ENCODE peak calls at places on chromosomes 11 and 22, in six cellular contexts. E is IMR-90; F is tibial nerve; U is kidney epithelial cell; M is T follicular helper cell; R is activated CD4-positive, alpha-beta T cell treated with anti-CD3 and anti-CD28 coated beads for 24 hours. P is an unnamed sample.

GRCh38 chr22:27378994-27379393 is 422.6 kb downstream of the MN1 start:
- DNase-seq in M (no peak), R (no peak), E (no peak), U (no peak), F (no peak), P (no peak)

GRCh38 chr11:19200410-19201201 is 1.2 kb downstream of the CSRP3 start:
- DNase-seq in M (no peak), U (peak), E (peak), R (no peak), F (no peak), P (no peak)

GRCh38 chr11:43359432-43359818 is 705 bp downstream of the TTC17 start:
- DNase-seq in F (no peak), U (no peak), E (peak), M (no peak), R (no peak), P (no peak)

GRCh38 chr11:117610045-117610444 is 187.0 kb downstream of the DSCAML1 start:
- DNase-seq in U (peak), F (no peak), E (peak), R (no peak), M (no peak), P (no peak)

GRCh38 chr11:120239713-120240640 is at the start of gene POU2F3:
- DNase-seq in M (no peak), U (no peak), F (no peak), E (no peak), R (no peak), P (no peak)

GRCh38 chr22:44536411-44536810 is 38.4 kb upstream of the RTL6 start:
- DNase-seq in E (no peak), F (no peak), R (no peak), U (no peak), M (no peak), P (no peak)

GRCh38 chr11:2386591-2386990 is 9.5 kb downstream of the CD81 start:
- DNase-seq in F (no peak), U (no peak), R (no peak), M (no peak), E (no peak), P (no peak)

GRCh38 chr11:30876656-30877371 is 290.7 kb upstream of the MPPED2 start:
- DNase-seq in U (no peak), R (no peak), F (no peak), M (no peak), E (no peak), P (no peak)

GRCh38 chr11:134578807-134579708 is 167.0 kb upstream of the B3GAT1 start:
- DNase-seq in R (no peak), M (no peak), U (no peak), F (no peak), E (no peak), P (no peak)

GRCh38 chr22:32760815-32761214 is 40.7 kb upstream of the TIMP3 start:
- DNase-seq in R (no peak), U (no peak), F (no peak), E (no peak), M (no peak), P (no peak)

GRCh38 chr11:65695459-65696241 is 16.4 kb upstream of the KAT5 start:
- DNase-seq in R (no peak), E (no peak), F (no peak), M (no peak), U (peak), P (peak)

GRCh38 chr11:33620423-33621120 is 80.1 kb downstream of the C11orf91 start:
- DNase-seq in R (no peak), F (no peak), E (peak), U (peak), M (no peak), P (no peak)

GRCh38 chr11:11537372-11537771 is 84.4 kb downstream of the GALNT18 start:
- DNase-seq in R (no peak), F (no peak), E (no peak), M (no peak), U (no peak), P (no peak)

GRCh38 chr11:38302564-38302963 is 1704.5 kb upstream of the RAG2 start:
- DNase-seq in F (no peak), R (no peak), M (no peak), U (no peak), E (no peak), P (no peak)

GRCh38 chr11:125297346-125297910 is 132.9 kb downstream of the PKNOX2 start:
- DNase-seq in M (no peak), E (no peak), U (no peak), R (no peak), F (no peak), P (no peak)

GRCh38 chr11:128482512-128483191 is 104.7 kb downstream of the ETS1 start:
- DNase-seq in E (peak), R (no peak), U (no peak), M (peak), F (no peak), P (no peak)

GRCh38 chr11:67436459-67437081 is 912 bp downstream of the PTPRCAP start:
- DNase-seq in E (no peak), M (no peak), R (peak), U (no peak), F (no peak), P (no peak)

GRCh38 chr22:44519895-44520294 is 21.9 kb upstream of the RTL6 start:
- DNase-seq in F (no peak), U (no peak), M (no peak), R (no peak), E (no peak), P (no peak)

GRCh38 chr11:115197433-115197832 is 306.8 kb downstream of the CADM1 start:
- DNase-seq in U (peak), E (peak), R (no peak), M (no peak), F (no peak), P (no peak)

GRCh38 chr22:48940266-48940987 is 887.2 kb downstream of the BRD1 start:
- DNase-seq in M (no peak), U (no peak), E (no peak), F (no peak), R (no peak), P (no peak)

GRCh38 chr11:8289426-8290047 is 25.9 kb upstream of the LMO1 start:
- DNase-seq in E (no peak), F (no peak), M (no peak), U (no peak), R (no peak), P (no peak)

GRCh38 chr11:3161309-3161708 is 3.8 kb downstream of the OSBPL5 start:
- DNase-seq in M (no peak), F (peak), E (no peak), U (no peak), R (no peak), P (no peak)

GRCh38 chr11:96091476-96091875 is 167.6 kb upstream of the MTMR2 start:
- DNase-seq in M (no peak), F (no peak), R (no peak), E (peak), U (no peak), P (no peak)

GRCh38 chr11:2732261-2732939 is 32.6 kb upstream of the KCNQ1OT1 start:
- DNase-seq in R (no peak), E (no peak), F (no peak), U (no peak), M (no peak), P (no peak)

GRCh38 chr22:50233223-50233622 is 11.6 kb downstream of the TUBGCP6 start:
- DNase-seq in U (no peak), M (no peak), F (no peak), E (no peak), R (no peak), P (no peak)

GRCh38 chr11:61148016-61148640 is 13.1 kb downstream of the VPS37C start:
- DNase-seq in M (no peak), R (no peak), E (no peak), U (no peak), F (no peak), P (no peak)

GRCh38 chr11:111422494-111423249 is 43.6 kb upstream of the POU2AF1 start:
- DNase-seq in F (no peak), R (no peak), M (peak), U (no peak), E (peak), P (peak)

GRCh38 chr22:23070418-23071162 is at the start of gene GNAZ:
- DNase-seq in R (no peak), U (no peak), F (no peak), E (no peak), M (no peak), P (no peak)

GRCh38 chr11:64114231-64114630 is 51.7 kb downstream of the MACROD1 start:
- DNase-seq in R (no peak), M (no peak), U (no peak), F (no peak), E (no peak), P (no peak)

GRCh38 chr11:130947058-130947457 is 30.8 kb upstream of the SNX19 start:
- DNase-seq in R (no peak), E (no peak), M (no peak), U (no peak), F (no peak), P (no peak)

GRCh38 chr22:44686873-44687600 is 15.0 kb upstream of the PRR5 start:
- DNase-seq in U (no peak), M (no peak), R (no peak), E (peak), F (no peak), P (no peak)

GRCh38 chr11:130103296-130103814 is 33.7 kb downstream of the APLP2 start:
- DNase-seq in R (no peak), F (no peak), E (peak), U (peak), M (no peak), P (no peak)

GRCh38 chr11:120259241-120259640 is 19.3 kb downstream of the POU2F3 start:
- DNase-seq in U (no peak), M (no peak), R (no peak), F (no peak), E (no peak), P (no peak)

GRCh38 chr11:27672836-27673464 is 27.3 kb downstream of the BDNF start:
- DNase-seq in F (no peak), U (no peak), R (no peak), M (no peak), E (peak), P (peak)

GRCh38 chr11:88104408-88104807 is 70.8 kb downstream of the RAB38 start:
- DNase-seq in R (no peak), M (no peak), E (no peak), U (peak), F (no peak), P (no peak)

GRCh38 chr11:114256176-114256897 is 39.9 kb upstream of the NNMT start:
- DNase-seq in R (no peak), M (no peak), E (no peak), F (no peak), U (no peak), P (no peak)

GRCh38 chr11:45209904-45210699 is 63.7 kb downstream of the PRDM11 start:
- DNase-seq in M (no peak), E (peak), R (no peak), U (no peak), F (peak), P (no peak)

P was measured in NCI-H1436 treated with DMSO at 0.1 percent for 48 hours.